ENCODE peak calls at places on chromosome 7, in eight cellular contexts. I is spleen, Y is fibroblast of pulmonary artery, R is sigmoid colon, U is mammary epithelial cell, O is K562, L is WERI-Rb-1, M is AG04450. K is an unnamed sample.

GRCh38 chr7:76386691-76387260 is 22.7 kb downstream of the SSC4D start:
- DNase-seq in I (no peak), Y (no peak), R (no peak), U (no peak), O (no peak), L (peak; percentile 55), M (no peak), K (no peak)

GRCh38 chr7:96775046-96775445 is 65.4 kb upstream of the SEM1 start:
- DNase-seq in I (no peak), Y (no peak), R (no peak), U (no peak), O (no peak), L (no peak), M (no peak), K (no peak)

GRCh38 chr7:33099154-33099940 is 9.9 kb downstream of the RP9 start:
- DNase-seq in I (no peak), Y (no peak), R (no peak), U (no peak), O (no peak), L (no peak), M (no peak), K (no peak)

GRCh38 chr7:137944168-137944567 is 57.7 kb downstream of the CREB3L2 start:
- DNase-seq in I (no peak), Y (no peak), R (no peak), U (no peak), O (no peak), L (no peak), M (peak; percentile 78), K (peak; percentile 93)

GRCh38 chr7:76515999-76516443 is 5.7 kb downstream of the UPK3B start:
- DNase-seq in I (no peak), Y (peak; percentile 64), R (peak; percentile 61), U (no peak), O (peak; percentile 84), L (no peak), M (no peak), K (peak; percentile 66)

GRCh38 chr7:81075150-81075549 is 156.3 kb upstream of the SEMA3C start:
- DNase-seq in I (no peak), Y (no peak), R (no peak), U (peak; percentile 98), O (no peak), L (no peak), M (no peak), K (peak; percentile 20)

GRCh38 chr7:30708983-30709382 is 26.7 kb upstream of the CRHR2 start:
- DNase-seq in I (peak; percentile 15), Y (peak; percentile 29), R (peak; percentile 74), U (no peak), O (no peak), L (no peak), M (no peak), K (no peak)

GRCh38 chr7:30315589-30315988 is 31.2 kb downstream of the ZNRF2 start:
- DNase-seq in I (no peak), Y (no peak), R (no peak), U (no peak), O (no peak), L (no peak), M (no peak), K (no peak)

GRCh38 chr7:26292768-26293560 is 1.3 kb downstream of the SNX10 start:
- DNase-seq in I (no peak), Y (no peak), R (no peak), U (no peak), O (no peak), L (peak; percentile 37), M (no peak), K (no peak)

GRCh38 chr7:104130726-104131125 is 77.1 kb downstream of the ORC5 start:
- DNase-seq in I (no peak), Y (no peak), R (no peak), U (peak; percentile 10), O (no peak), L (no peak), M (no peak), K (peak; percentile 17)

GRCh38 chr7:143002856-143003255 is 24.1 kb downstream of the OR9A2 start:
- DNase-seq in I (no peak), Y (no peak), R (no peak), U (no peak), O (no peak), L (no peak), M (no peak), K (no peak)

GRCh38 chr7:101031082-101031481 is 11.2 kb downstream of the MUC17 start:
- DNase-seq in I (no peak), Y (no peak), R (no peak), U (peak; percentile 8), O (no peak), L (no peak), M (no peak), K (no peak)

GRCh38 chr7:78487464-78487863 is 688.9 kb downstream of the PHTF2 start:
- DNase-seq in I (no peak), Y (no peak), R (no peak), U (no peak), O (no peak), L (no peak), M (no peak), K (no peak)

GRCh38 chr7:78492146-78492545 is 693.6 kb downstream of the PHTF2 start:
- DNase-seq in I (no peak), Y (no peak), R (no peak), U (no peak), O (no peak), L (no peak), M (no peak), K (no peak)

GRCh38 chr7:78490526-78490925 is 692.0 kb downstream of the PHTF2 start:
- DNase-seq in I (no peak), Y (no peak), R (no peak), U (no peak), O (no peak), L (no peak), M (no peak), K (no peak)

GRCh38 chr7:78489423-78489822 is 690.9 kb downstream of the PHTF2 start:
- DNase-seq in I (no peak), Y (no peak), R (no peak), U (no peak), O (no peak), L (no peak), M (no peak), K (no peak)

GRCh38 chr7:78489851-78490250 is 691.3 kb downstream of the PHTF2 start:
- DNase-seq in I (no peak), Y (no peak), R (no peak), U (no peak), O (no peak), L (no peak), M (no peak), K (no peak)
- H3K4me3 ChIP-seq in I (no peak overlapping the region), Y (no peak overlapping the region), R (no peak overlapping the region), U (no peak overlapping the region), O (no peak overlapping the region), L (no peak overlapping the region), M (no peak overlapping the region), K (no peak overlapping the region)

DNA sequence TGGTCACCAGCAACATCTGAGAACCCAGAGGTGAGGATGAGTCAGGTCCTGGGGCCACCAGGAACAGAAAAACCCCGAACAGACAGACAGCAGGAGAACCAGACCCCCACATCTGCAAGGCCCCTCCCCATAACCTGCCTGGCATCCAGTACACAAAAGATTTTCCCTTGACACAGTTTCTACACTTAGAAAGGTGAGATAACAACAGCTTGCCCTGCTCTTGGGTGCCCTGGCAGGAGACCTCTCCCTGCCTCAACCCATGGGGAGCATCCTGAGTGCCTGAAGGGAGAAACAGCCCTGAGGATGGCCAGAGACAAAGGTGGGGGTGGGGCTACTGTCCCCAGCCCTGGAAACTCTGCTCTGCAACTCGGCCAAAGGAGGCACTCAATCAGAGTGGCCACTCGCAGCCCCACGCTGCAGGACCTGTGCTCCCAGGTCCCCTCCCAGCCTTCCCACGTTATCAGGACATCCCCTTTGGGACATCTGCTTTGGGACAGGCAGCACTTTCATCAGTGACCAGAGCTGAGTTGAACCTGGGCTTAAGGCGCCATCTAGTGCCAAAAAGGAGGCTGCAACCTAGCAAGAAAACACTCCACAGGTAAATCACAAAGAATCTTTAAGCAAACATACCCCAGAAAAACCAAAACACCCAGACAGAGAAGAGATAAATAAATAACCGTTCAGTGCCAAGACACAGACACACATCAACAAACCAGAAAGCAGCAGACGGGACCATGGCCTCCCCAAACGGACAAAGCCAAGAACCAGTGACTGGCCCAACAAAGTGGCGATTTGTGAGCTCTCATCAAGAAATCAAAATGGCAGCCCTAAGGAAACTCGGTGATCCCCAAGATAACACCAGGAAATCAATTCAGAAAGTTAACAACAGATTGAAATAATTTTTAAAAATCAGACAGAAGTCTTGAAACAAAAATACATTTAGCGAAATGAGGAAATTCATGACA is 233.7 kb downstream of the PTPRN2 start:
- DNase-seq in I (peak; percentile 28), Y (peak; percentile 10), R (peak; percentile 14), U (no peak), O (peak; percentile 62), L (peak; percentile 57), M (no peak), K (peak; percentile 51)
- TF ChIP-seq CTCF in I (no peak), Y (peak; percentile 22), R (no peak), U (peak; percentile 44), O (peak; percentile 80), L (peak; percentile 85), M (no peak), K (peak; percentile 68)

DNA sequence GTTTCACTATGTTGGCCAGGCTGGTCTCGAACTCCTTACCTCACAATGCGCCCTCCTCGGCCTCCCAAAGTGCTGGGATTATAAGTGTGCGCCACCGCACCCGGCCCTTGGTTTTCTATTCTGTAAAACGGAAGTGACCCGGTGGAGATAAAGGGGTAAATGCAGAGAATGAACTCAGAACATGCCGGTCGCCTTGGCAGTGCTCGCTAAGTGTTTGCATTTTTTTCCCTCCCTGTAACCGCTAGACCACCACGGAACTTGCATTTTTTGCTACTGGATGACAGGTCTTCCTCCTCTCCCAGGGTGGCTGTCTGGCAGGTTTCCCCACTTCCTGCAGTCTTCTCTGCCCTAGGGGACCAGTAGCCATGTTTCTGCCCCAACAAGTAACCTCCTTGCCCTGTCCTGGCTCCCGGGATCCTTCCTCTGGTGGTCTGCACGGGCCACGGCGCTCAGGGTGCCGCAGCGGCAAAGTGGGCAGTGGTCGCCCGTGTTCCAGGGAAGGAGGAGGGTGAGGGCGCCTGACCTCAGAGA is 18.8 kb upstream of the GNA12 start:
- DNase-seq in I (no peak), Y (peak; percentile 82), R (no peak), U (no peak), O (no peak), L (no peak), M (peak; percentile 42), K (peak; percentile 87)
- H3K4me3 ChIP-seq in I (no peak overlapping the region), Y (peak overlapping the region; percentile 9), R (no peak overlapping the region), U (no peak overlapping the region), O (no peak overlapping the region), L (no peak overlapping the region), M (no peak overlapping the region), K (peak overlapping the region; percentile 26)

DNA sequence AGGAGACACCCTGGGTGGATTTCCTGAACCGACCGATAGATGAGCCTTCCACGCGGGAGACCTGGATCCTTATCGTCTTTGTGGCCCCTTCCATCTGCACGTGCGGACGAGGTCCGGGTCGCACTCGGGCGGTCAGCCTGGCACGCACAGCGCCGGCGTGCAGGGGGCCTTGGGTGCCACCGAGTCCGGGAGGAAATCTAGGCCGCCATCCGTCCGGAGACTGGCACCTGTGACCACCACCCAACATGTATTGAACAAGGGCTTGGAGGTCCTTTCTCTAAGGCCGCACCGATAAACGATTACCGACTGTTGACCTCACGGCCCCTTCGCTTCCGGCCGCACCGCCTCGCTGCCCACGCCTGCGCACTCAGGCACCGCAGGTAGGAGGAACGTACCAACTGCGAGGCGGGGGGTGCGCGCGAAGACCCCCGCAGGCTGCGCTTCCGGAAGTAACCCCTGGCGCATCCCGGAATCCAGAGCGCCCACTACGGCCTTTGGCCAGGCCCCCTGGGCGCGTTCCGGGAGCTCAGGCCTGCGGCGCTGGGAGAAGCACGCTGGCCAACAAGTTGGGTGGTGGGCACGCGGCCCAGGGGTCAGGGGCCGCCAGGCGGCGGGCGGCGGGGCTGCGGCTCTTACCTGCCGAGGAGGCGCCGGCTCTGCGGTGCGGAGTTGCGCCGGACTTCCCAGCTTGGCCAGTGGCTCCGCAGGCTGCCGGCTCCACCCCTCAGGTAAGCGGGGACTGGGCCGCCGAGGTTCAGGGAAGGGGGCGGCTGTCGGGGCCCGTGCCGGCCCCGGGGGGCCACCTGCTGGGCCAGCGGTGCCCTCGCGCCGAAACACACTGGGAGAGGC is at the start of the genes ACTR3C and LRRC61:
- DNase-seq in I (peak; percentile 93), Y (no peak), R (no peak), U (peak; percentile 27), O (peak; percentile 89), L (peak; percentile 84), M (no peak), K (peak; percentile 15)
- TF ChIP-seq CTCF in I (peak; percentile 9), Y (no peak), R (no peak), U (peak; percentile 7), O (peak; percentile 63), L (peak; percentile 15), M (no peak), K (no peak)